ENCODE peak calls at places on chromosomes 7 and 10, in four cellular contexts. One of them, this sample, is unnamed.

GRCh38 chr10:44316187-44316921 is 68.5 kb downstream of the CXCL12 start:
- DNase-seq in substantia nigra: no peak
- DNase-seq in body of pancreas: no peak
- DNase-seq in cardiac muscle cell: no peak
- DNase-seq in this sample: no peak

GRCh38 chr7:29132980-29133379 is 13.4 kb downstream of the CPVL start:
- DNase-seq in substantia nigra: no peak
- DNase-seq in body of pancreas: no peak
- DNase-seq in cardiac muscle cell: no peak
- DNase-seq in this sample: no peak

GRCh38 chr10:110629680-110630191 is 14.4 kb upstream of the RBM20 start:
- DNase-seq in substantia nigra: no peak
- DNase-seq in body of pancreas: no peak
- DNase-seq in cardiac muscle cell: peak
- DNase-seq in this sample: no peak

GRCh38 chr7:36967387-36967786 is 243.1 kb upstream of the AOAH start:
- DNase-seq in substantia nigra: no peak
- DNase-seq in body of pancreas: peak
- DNase-seq in cardiac muscle cell: peak
- DNase-seq in this sample: peak

GRCh38 chr10:117621795-117622420 is 79.4 kb downstream of the EMX2 start:
- DNase-seq in substantia nigra: no peak
- DNase-seq in body of pancreas: no peak
- DNase-seq in cardiac muscle cell: no peak
- DNase-seq in this sample: no peak

GRCh38 chr7:1041471-1042160 is 2.7 kb upstream of the GPR146 start:
- DNase-seq in substantia nigra: no peak
- DNase-seq in body of pancreas: no peak
- DNase-seq in cardiac muscle cell: no peak
- DNase-seq in this sample: no peak

GRCh38 chr10:95308389-95309302 is 17.8 kb upstream of the PDLIM1 start:
- DNase-seq in substantia nigra: no peak
- DNase-seq in body of pancreas: peak
- DNase-seq in cardiac muscle cell: no peak
- DNase-seq in this sample: no peak

GRCh38 chr7:1290262-1291039 is 57.8 kb downstream of the UNCX start:
- DNase-seq in substantia nigra: no peak
- DNase-seq in body of pancreas: peak
- DNase-seq in cardiac muscle cell: peak
- DNase-seq in this sample: peak

GRCh38 chr7:96089511-96089910 is 232.4 kb downstream of the SLC25A13 start:
- DNase-seq in substantia nigra: no peak
- DNase-seq in body of pancreas: no peak
- DNase-seq in cardiac muscle cell: no peak
- DNase-seq in this sample: no peak

GRCh38 chr7:131843862-131844261 is 287.4 kb upstream of the PODXL start:
- DNase-seq in substantia nigra: no peak
- DNase-seq in body of pancreas: no peak
- DNase-seq in cardiac muscle cell: peak
- DNase-seq in this sample: peak

GRCh38 chr10:70908426-70909296 is 20.3 kb upstream of the PCBD1 start:
- DNase-seq in substantia nigra: no peak
- DNase-seq in body of pancreas: no peak
- DNase-seq in cardiac muscle cell: no peak
- DNase-seq in this sample: no peak

GRCh38 chr7:47495269-47495875 is 86.5 kb downstream of the TNS3 start:
- DNase-seq in substantia nigra: no peak
- DNase-seq in body of pancreas: no peak
- DNase-seq in cardiac muscle cell: no peak
- DNase-seq in this sample: no peak

GRCh38 chr10:91162495-91163268 is 57.8 kb upstream of the PCGF5 start:
- DNase-seq in substantia nigra: peak
- DNase-seq in body of pancreas: peak
- DNase-seq in cardiac muscle cell: peak
- DNase-seq in this sample: peak

GRCh38 chr7:129530881-129531391 is 28.6 kb downstream of the SMKR1 start:
- DNase-seq in substantia nigra: no peak
- DNase-seq in body of pancreas: no peak
- DNase-seq in cardiac muscle cell: no peak
- DNase-seq in this sample: no peak

GRCh38 chr7:90830302-90830701 is 234.2 kb downstream of the CDK14 start:
- DNase-seq in substantia nigra: no peak
- DNase-seq in body of pancreas: no peak
- DNase-seq in cardiac muscle cell: no peak
- DNase-seq in this sample: no peak

DNA sequence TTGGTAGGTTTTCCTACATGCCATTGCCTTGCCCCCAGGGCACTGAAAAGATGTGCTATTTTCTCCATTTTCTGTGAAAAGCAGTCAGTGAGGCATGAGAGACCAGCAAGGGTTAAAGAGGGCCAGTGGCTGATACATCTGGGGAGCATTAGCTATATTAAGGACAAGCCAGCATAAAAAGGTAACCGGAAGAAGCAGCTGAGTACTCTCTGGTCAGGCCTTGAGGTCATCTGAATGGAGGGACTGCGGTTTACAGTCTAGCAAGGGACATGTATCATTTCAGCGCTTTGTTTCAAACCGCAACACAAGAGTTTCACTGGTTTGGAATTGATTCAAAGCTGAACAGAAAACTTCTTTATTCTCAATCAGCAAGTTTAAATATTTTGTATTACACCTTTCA is 120.4 kb downstream of the EPDR1 start:
- DNase-seq in substantia nigra: no peak
- DNase-seq in body of pancreas: no peak
- DNase-seq in cardiac muscle cell: no peak
- DNase-seq in this sample: no peak
- H3K27ac ChIP-seq in substantia nigra: no peak
- H3K27ac ChIP-seq in body of pancreas: no peak
- H3K27ac ChIP-seq in cardiac muscle cell: no peak
- H3K27ac ChIP-seq in this sample: no peak

GRCh38 chr10:69392481-69393000 is 24.2 kb downstream of the TACR2 start:
- DNase-seq in substantia nigra: peak
- DNase-seq in body of pancreas: peak
- DNase-seq in cardiac muscle cell: peak
- DNase-seq in this sample: no peak

GRCh38 chr10:69391158-69391557 is 25.6 kb downstream of the TACR2 start:
- DNase-seq in substantia nigra: no peak
- DNase-seq in body of pancreas: no peak
- DNase-seq in cardiac muscle cell: no peak
- DNase-seq in this sample: no peak

GRCh38 chr10:69388488-69388887 is 28.2 kb downstream of the TACR2 start:
- DNase-seq in substantia nigra: no peak
- DNase-seq in body of pancreas: no peak
- DNase-seq in cardiac muscle cell: no peak
- DNase-seq in this sample: no peak

GRCh38 chr10:69387500-69387899 is 29.2 kb downstream of the TACR2 start:
- DNase-seq in substantia nigra: no peak
- DNase-seq in body of pancreas: no peak
- DNase-seq in cardiac muscle cell: no peak
- DNase-seq in this sample: no peak

DNA sequence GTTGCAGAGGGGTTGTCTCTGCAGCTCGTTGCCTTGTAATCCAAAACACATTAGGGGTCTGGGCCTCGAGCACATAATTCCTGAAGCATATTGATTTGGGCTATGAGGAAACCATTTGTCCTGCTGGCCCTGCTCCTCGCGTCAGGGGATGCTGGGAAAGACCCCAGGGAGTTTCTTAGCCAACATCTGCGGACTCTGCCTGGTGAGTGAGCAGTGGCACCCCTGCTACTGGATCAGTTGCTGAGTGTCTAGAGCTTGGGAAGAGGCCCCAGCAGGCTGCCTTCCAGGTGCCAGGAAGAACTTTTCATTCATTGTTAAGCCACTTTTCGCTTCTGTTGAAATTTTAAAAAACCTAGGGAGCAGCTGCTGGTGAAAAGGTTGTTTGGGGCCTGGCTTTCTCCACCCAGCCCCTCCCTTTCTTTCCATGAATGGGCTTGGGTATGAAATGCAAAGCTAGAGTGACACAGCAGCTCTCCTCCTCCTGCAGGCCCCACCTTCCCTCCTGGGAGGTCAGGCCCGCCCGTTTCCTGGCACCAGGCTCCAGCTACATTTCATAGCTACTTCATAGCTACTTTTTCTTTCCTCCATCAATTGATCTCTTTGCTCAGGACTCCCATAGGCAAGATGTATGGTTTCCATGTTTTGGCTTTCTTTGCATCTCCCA is 26.8 kb downstream of the TACR2 start:
- DNase-seq in substantia nigra: no peak
- DNase-seq in body of pancreas: no peak
- DNase-seq in cardiac muscle cell: no peak
- DNase-seq in this sample: no peak
- H3K27ac ChIP-seq in substantia nigra: no peak
- H3K27ac ChIP-seq in body of pancreas: no peak
- H3K27ac ChIP-seq in cardiac muscle cell: no peak
- H3K27ac ChIP-seq in this sample: peak

GRCh38 chr10:23194966-23195845 is 3.1 kb downstream of the PTF1A start:
- DNase-seq in substantia nigra: no peak
- DNase-seq in body of pancreas: peak
- DNase-seq in cardiac muscle cell: no peak
- DNase-seq in this sample: no peak
- H3K27ac ChIP-seq in substantia nigra: no peak
- H3K27ac ChIP-seq in body of pancreas: peak
- H3K27ac ChIP-seq in cardiac muscle cell: no peak
- H3K27ac ChIP-seq in this sample: no peak

DNA sequence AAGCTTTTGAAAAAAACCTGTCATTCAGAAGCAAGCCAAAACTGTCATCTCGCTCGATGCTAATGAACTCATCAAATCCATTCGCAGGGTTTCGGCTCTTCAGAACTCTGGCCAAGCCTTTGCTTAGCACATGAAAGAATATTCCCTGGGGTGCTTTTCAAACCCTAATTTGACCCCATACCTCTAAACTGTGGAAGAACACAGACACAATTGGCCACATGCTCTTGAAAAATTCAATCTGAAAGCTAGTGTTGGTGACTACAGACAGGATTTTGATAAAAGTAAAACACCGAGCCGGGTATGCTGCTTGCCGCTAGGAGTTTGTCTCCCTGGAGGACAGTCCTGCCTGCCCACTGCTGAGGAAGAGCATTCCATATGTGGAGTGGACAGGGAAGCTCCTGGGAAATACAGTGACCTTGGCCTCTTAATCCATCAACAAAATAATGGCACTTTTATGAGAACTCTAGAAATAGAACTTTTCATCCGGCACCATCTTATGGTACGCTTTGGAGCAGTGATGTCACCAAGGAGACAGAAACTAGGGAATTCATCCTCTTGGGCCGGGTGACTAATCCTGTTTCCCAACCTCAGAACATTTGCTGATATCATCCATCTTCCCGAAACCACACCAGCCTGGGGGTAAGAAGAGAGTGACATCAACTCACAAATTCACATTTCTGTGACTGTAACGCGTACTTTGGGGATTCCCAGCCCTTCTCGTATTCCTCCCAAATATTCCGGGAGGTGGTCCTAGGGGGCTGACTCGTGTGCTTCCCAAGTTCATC is 34.2 kb downstream of the MTURN start:
- DNase-seq in substantia nigra: no peak
- DNase-seq in body of pancreas: no peak
- DNase-seq in cardiac muscle cell: no peak
- DNase-seq in this sample: no peak
- H3K27ac ChIP-seq in substantia nigra: no peak
- H3K27ac ChIP-seq in body of pancreas: no peak
- H3K27ac ChIP-seq in cardiac muscle cell: no peak
- H3K27ac ChIP-seq in this sample: no peak

GRCh38 chr10:7478727-7479457 is 68.1 kb upstream of the SFMBT2 start:
- DNase-seq in substantia nigra: no peak
- DNase-seq in body of pancreas: no peak
- DNase-seq in cardiac muscle cell: no peak
- DNase-seq in this sample: no peak

GRCh38 chr10:7475954-7476353 is 65.1 kb upstream of the SFMBT2 start:
- DNase-seq in substantia nigra: no peak
- DNase-seq in body of pancreas: no peak
- DNase-seq in cardiac muscle cell: peak
- DNase-seq in this sample: no peak

GRCh38 chr10:7475046-7475860 is 64.4 kb upstream of the SFMBT2 start:
- DNase-seq in substantia nigra: no peak
- DNase-seq in body of pancreas: peak
- DNase-seq in cardiac muscle cell: no peak
- DNase-seq in this sample: peak

GRCh38 chr10:7479861-7480598 is 69.2 kb upstream of the SFMBT2 start:
- DNase-seq in substantia nigra: no peak
- DNase-seq in body of pancreas: no peak
- DNase-seq in cardiac muscle cell: no peak
- DNase-seq in this sample: no peak

DNA sequence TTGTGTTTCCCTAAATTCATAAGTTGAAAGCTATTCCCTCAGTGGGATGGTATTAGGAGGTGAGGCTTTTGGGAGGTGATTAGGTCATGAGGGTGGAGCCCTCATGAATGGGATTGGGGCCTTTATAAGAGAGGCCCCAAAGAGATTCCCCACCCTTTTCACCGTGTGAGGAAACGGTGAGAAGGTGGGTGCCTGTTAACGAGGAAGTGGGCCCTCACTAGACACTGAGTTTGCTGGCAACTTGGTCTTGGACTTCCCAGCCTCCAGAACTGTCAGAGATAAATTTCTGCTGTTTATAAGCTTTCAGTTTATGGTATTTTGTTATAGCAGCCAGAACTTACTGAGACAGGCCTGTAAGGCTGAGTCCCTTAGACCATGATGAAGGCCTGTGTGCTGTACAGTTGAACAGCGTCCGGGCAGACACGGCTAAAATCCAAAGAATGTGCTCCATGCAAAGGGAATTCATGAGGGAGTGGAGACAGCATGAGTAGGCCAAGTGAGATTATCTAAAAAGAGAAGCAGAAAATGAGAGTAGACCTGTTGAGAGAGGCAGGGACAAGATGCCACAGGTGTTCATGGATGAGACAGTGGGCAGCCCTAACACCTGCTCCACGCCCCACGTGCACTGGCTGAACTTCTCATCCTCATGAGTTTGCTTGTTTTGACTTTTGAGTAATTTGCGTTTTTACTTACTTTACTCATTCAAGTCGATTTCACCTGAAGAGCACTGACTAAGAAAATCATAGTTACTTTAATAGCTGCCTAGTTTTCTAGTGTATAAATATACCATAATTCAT is 66.9 kb upstream of the SFMBT2 start:
- DNase-seq in substantia nigra: no peak
- DNase-seq in body of pancreas: no peak
- DNase-seq in cardiac muscle cell: no peak
- DNase-seq in this sample: no peak
- H3K27ac ChIP-seq in substantia nigra: no peak
- H3K27ac ChIP-seq in body of pancreas: no peak
- H3K27ac ChIP-seq in cardiac muscle cell: no peak
- H3K27ac ChIP-seq in this sample: peak

GRCh38 chr10:17214486-17214885 is 13.0 kb upstream of the TRDMT1 start:
- DNase-seq in substantia nigra: no peak
- DNase-seq in body of pancreas: no peak
- DNase-seq in cardiac muscle cell: no peak
- DNase-seq in this sample: no peak
- H3K27ac ChIP-seq in substantia nigra: no peak
- H3K27ac ChIP-seq in body of pancreas: no peak
- H3K27ac ChIP-seq in cardiac muscle cell: no peak
- H3K27ac ChIP-seq in this sample: no peak